ENCODE peak calls at places on chromosomes 4 and X, in seven cellular contexts. W is CD4-positive, alpha-beta memory T cell; M is lower lobe of right lung; R is uterus; F is breast epithelium; Y is transverse colon; K is hepatocyte. G is an unnamed sample.

GRCh38 chr4:108118505-108118904 is 50.2 kb downstream of the LEF1 start:
- DNase-seq in W (peak; percentile 83), M (no peak), R (no peak), F (no peak), Y (no peak), K (peak; percentile 28), G (peak; percentile 56)

GRCh38 chrX:28549839-28550238 is 37.4 kb upstream of the IL1RAPL1 start:
- DNase-seq in W (no peak), M (no peak), R (no peak), F (no peak), Y (no peak), K (no peak), G (no peak)

GRCh38 chr4:54099959-54100606 is at the start of gene GSX2:
- DNase-seq in W (no peak), M (no peak), R (peak; percentile 33), F (no peak), Y (no peak), K (no peak), G (no peak)

GRCh38 chrX:56738670-56739069 is 9.6 kb downstream of the NBDY start:
- DNase-seq in W (no peak), M (no peak), R (no peak), F (no peak), Y (no peak), K (peak; percentile 19), G (no peak)

GRCh38 chr4:118086334-118086733 is 52.0 kb downstream of the NDST3 start:
- DNase-seq in W (no peak), M (no peak), R (no peak), F (no peak), Y (no peak), K (no peak), G (no peak)

GRCh38 chr4:113534698-113535097 is 226.8 kb downstream of the CAMK2D start:
- DNase-seq in W (no peak), M (no peak), R (no peak), F (no peak), Y (no peak), K (no peak), G (no peak)

GRCh38 chr4:8761167-8761823 is 110.3 kb downstream of the HMX1 start:
- DNase-seq in W (no peak), M (peak; percentile 17), R (no peak), F (no peak), Y (no peak), K (no peak), G (no peak)

GRCh38 chr4:81606796-81607550 is 135.3 kb upstream of the RASGEF1B start:
- DNase-seq in W (no peak), M (peak; percentile 50), R (no peak), F (no peak), Y (peak; percentile 40), K (peak; percentile 13), G (no peak)

GRCh38 chr4:70197842-70198241 is 2.3 kb downstream of the ODAM start:
- DNase-seq in W (no peak), M (peak; percentile 47), R (no peak), F (no peak), Y (peak; percentile 27), K (peak; percentile 38), G (no peak)

GRCh38 chr4:182369211-182369610 is 126.0 kb downstream of the TENM3 start:
- DNase-seq in W (no peak), M (no peak), R (no peak), F (no peak), Y (no peak), K (no peak), G (no peak)

GRCh38 chrX:38260231-38260630 is 39.6 kb upstream of the SRPX start:
- DNase-seq in W (no peak), M (no peak), R (no peak), F (no peak), Y (peak; percentile 25), K (peak; percentile 46), G (no peak)

GRCh38 chr4:41438564-41438963 is 99.4 kb upstream of the LIMCH1 start:
- DNase-seq in W (no peak), M (no peak), R (no peak), F (no peak), Y (no peak), K (no peak), G (no peak)

GRCh38 chr4:129410115-129410514 is 314.2 kb downstream of the C4orf33 start:
- DNase-seq in W (no peak), M (no peak), R (no peak), F (no peak), Y (no peak), K (no peak), G (no peak)

GRCh38 chrX:120549483-120550452 is 11.0 kb downstream of the CUL4B start:
- DNase-seq in W (no peak), M (no peak), R (no peak), F (no peak), Y (no peak), K (peak; percentile 53), G (peak; percentile 84)

GRCh38 chrX:137748827-137749226 is 182.9 kb downstream of the ZIC3 start:
- DNase-seq in W (no peak), M (no peak), R (no peak), F (no peak), Y (no peak), K (no peak), G (no peak)

GRCh38 chr4:55545133-55545532 is 1.6 kb downstream of the CLOCK start:
- DNase-seq in W (no peak), M (no peak), R (no peak), F (no peak), Y (no peak), K (no peak), G (no peak)

GRCh38 chrX:24166078-24166477 is 16.5 kb downstream of the ZFX start:
- DNase-seq in W (no peak), M (no peak), R (no peak), F (no peak), Y (no peak), K (no peak), G (no peak)

GRCh38 chrX:24173115-24173847 is 23.8 kb downstream of the ZFX start:
- DNase-seq in W (no peak), M (no peak), R (no peak), F (no peak), Y (no peak), K (no peak), G (no peak)

GRCh38 chrX:24167719-24168472 is 18.4 kb downstream of the ZFX start:
- DNase-seq in W (no peak), M (no peak), R (no peak), F (no peak), Y (no peak), K (no peak), G (no peak)

GRCh38 chrX:24169211-24169610 is 19.7 kb downstream of the ZFX start:
- DNase-seq in W (no peak), M (no peak), R (no peak), F (no peak), Y (no peak), K (no peak), G (no peak)

DNA sequence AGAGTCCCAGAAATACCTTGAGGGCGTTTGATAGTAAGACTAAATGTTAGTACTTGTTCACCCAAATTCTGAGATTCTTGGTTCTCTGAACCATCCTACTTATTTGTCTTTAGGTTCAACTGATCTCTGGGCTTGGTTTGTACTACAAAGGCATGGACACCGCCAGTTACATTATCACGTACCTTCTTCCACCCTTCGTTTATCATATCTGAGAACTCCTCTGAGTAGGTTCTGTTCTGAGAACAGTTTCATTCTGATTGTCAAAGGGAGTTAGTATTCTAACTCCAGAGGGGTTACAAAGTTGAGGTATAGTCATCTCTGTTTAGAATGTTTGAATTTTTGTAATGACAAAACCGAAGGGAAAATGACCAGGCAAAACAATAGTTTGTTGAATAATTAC is 19.3 kb downstream of the ZFX start:
- DNase-seq in W (no peak), M (no peak), R (no peak), F (no peak), Y (no peak), K (no peak), G (no peak)
- H3K27ac ChIP-seq in W (no peak overlapping the region), M (no peak overlapping the region), R (no peak overlapping the region), F (no peak overlapping the region), Y (no peak overlapping the region), K (no peak overlapping the region), G (no peak overlapping the region)

GRCh38 chr4:38667005-38667771 is 3.2 kb downstream of the KLF3 start:
- DNase-seq in W (peak; percentile 95), M (peak; percentile 64), R (peak; percentile 74), F (peak; percentile 82), Y (peak; percentile 87), K (peak; percentile 94), G (peak; percentile 81)

GRCh38 chr4:38670061-38670894 is 6.3 kb downstream of the KLF3 start:
- DNase-seq in W (no peak), M (no peak), R (no peak), F (no peak), Y (no peak), K (no peak), G (no peak)

GRCh38 chr4:38665846-38666490 is 2.0 kb downstream of the KLF3 start:
- DNase-seq in W (no peak), M (no peak), R (no peak), F (no peak), Y (no peak), K (no peak), G (no peak)

GRCh38 chr4:38669233-38669632 is 5.2 kb downstream of the KLF3 start:
- DNase-seq in W (peak; percentile 46), M (no peak), R (no peak), F (no peak), Y (no peak), K (no peak), G (no peak)

GRCh38 chr4:38668203-38668602 is 4.2 kb downstream of the KLF3 start:
- DNase-seq in W (no peak), M (no peak), R (no peak), F (no peak), Y (no peak), K (no peak), G (no peak)
- H3K27ac ChIP-seq in W (peak overlapping the region; percentile 92), M (peak overlapping the region; percentile 100), R (peak overlapping the region; percentile 99), F (no peak overlapping the region), Y (peak overlapping the region; percentile 100), K (peak overlapping the region; percentile 97), G (no peak overlapping the region)

DNA sequence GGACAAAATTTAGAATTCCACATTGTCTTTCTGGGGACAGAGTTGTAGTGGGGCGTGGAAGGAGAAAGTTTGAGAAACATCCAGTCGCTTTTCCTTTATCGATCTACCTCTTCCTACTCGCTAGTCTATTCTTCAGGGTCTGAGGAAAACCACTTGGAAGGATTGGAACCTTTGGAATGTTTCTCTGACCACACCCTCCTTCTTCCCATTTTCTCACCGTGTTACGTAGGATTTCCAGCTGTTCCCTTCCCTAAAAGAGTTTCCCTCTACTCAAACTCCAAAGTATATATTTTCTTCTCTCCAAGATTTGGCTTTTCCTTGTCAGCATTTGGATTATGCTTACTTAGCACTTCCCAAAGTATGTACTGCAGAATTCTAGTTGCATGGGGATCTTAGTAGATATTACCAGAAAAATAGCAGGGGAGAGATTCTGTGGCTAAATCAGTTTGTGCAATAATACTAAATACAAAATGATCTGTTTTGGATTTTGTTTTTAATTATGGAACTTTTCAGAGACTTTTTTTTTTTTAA is 4.9 kb downstream of the ENPEP start:
- DNase-seq in W (no peak), M (no peak), R (no peak), F (no peak), Y (no peak), K (no peak), G (no peak)
- H3K27ac ChIP-seq in W (no peak overlapping the region), M (no peak overlapping the region), R (peak overlapping the region; percentile 86), F (peak overlapping the region; percentile 59), Y (no peak overlapping the region), K (no peak overlapping the region), G (peak overlapping the region; percentile 74)

DNA sequence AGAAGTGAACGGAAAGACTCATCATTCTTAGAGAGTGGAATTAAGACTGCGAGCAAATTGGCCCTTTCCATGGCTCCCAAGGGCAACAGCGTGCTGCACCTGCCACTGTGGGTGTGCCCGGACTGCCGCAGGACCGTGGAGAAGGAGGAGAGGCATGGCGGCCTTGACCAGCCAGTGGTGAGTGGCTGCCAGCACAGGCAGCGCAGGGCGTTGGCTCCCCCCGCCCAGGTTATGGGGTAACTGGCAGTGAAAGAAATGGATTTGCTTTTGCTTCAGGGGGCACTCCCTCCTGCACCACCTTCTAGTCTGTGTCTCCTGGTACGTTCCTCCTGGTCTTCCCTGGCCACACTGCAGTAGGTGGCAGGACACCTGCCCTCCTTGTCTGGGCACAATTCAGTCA is 59.7 kb downstream of the FAM193A start:
- DNase-seq in W (no peak), M (no peak), R (peak; percentile 3), F (no peak), Y (no peak), K (no peak), G (no peak)
- H3K27ac ChIP-seq in W (no peak overlapping the region), M (no peak overlapping the region), R (no peak overlapping the region), F (no peak overlapping the region), Y (no peak overlapping the region), K (no peak overlapping the region), G (no peak overlapping the region)

G was measured in SJSA1.